ENCODE peak calls at places on chromosomes 6 and 20, in five cellular contexts. D is mesothelial cell of epicardium, Z is astrocyte of the spinal cord, A is left lung, S is ascending aorta. C is an unnamed sample.

GRCh38 chr6:84618046-84618752 is 146.2 kb downstream of the TBX18 start:
- DNase-seq in Z (peak; percentile 95), A (no peak), D (no peak), S (no peak), C (peak; percentile 95)

GRCh38 chr6:156427345-156427744 is 349.8 kb upstream of the ARID1B start:
- DNase-seq in D (no peak), A (no peak), Z (peak; percentile 98), S (peak; percentile 51), C (peak; percentile 90)

GRCh38 chr6:161748535-161749386 is 474.9 kb upstream of the AGPAT4 start:
- DNase-seq in S (no peak), A (no peak), Z (no peak), D (no peak), C (no peak)

GRCh38 chr6:80249897-80250296 is 143.4 kb downstream of the BCKDHB start:
- DNase-seq in S (no peak), Z (no peak), D (no peak), A (no peak), C (no peak)

GRCh38 chr6:154411076-154411475 is 54.5 kb upstream of the IPCEF1 start:
- DNase-seq in S (no peak), A (no peak), D (no peak), Z (no peak), C (no peak)

GRCh38 chr6:163999475-164000125 is 585.1 kb downstream of the QKI start:
- DNase-seq in S (no peak), D (no peak), A (no peak), Z (no peak), C (peak; percentile 13)

GRCh38 chr20:1215386-1216170 is 10.3 kb upstream of the RAD21L1 start:
- DNase-seq in Z (no peak), D (no peak), A (no peak), S (no peak), C (no peak)

GRCh38 chr6:73675466-73676098 is 20.4 kb upstream of the CD109 start:
- DNase-seq in D (peak; percentile 38), S (no peak), A (no peak), Z (peak; percentile 78), C (peak; percentile 84)

GRCh38 chr6:161038229-161039003 is 46.8 kb downstream of the MAP3K4 start:
- DNase-seq in S (no peak), Z (peak; percentile 97), A (no peak), D (no peak), C (peak; percentile 100)

GRCh38 chr6:167849846-167850459 is 23.2 kb downstream of the AFDN start:
- DNase-seq in A (no peak), Z (no peak), S (no peak), D (no peak), C (no peak)

GRCh38 chr6:137638926-137639706 is 144.9 kb upstream of the OLIG3 start:
- DNase-seq in S (no peak), D (no peak), A (no peak), Z (peak; percentile 26), C (no peak)

GRCh38 chr6:70221025-70221714 is 81.7 kb downstream of the COL9A1 start:
- DNase-seq in A (no peak), S (no peak), Z (peak; percentile 42), D (no peak), C (peak; percentile 26)

GRCh38 chr6:139940741-139941712 is 566.6 kb upstream of the CITED2 start:
- DNase-seq in Z (peak; percentile 21), D (no peak), A (no peak), S (no peak), C (no peak)

GRCh38 chr20:20083796-20084195 is 31.5 kb downstream of the CFAP61 start:
- DNase-seq in D (no peak), A (no peak), S (no peak), Z (peak; percentile 35), C (peak; percentile 34)

GRCh38 chr20:49768204-49769124 is 44.2 kb upstream of the SLC9A8 start:
- DNase-seq in A (no peak), S (no peak), Z (peak; percentile 93), D (no peak), C (peak; percentile 86)

GRCh38 chr20:58538752-58539151 is 23.6 kb upstream of the APCDD1L start:
- DNase-seq in S (no peak), Z (peak; percentile 39), D (no peak), A (no peak), C (peak; percentile 55)

GRCh38 chr6:150783818-150784217 is 81.7 kb upstream of the MTHFD1L start:
- DNase-seq in Z (no peak), D (no peak), A (no peak), S (no peak), C (no peak)

GRCh38 chr6:2986722-2987196 is 12.9 kb upstream of the NQO2 start:
- DNase-seq in Z (peak; percentile 77), D (no peak), A (no peak), S (no peak), C (peak; percentile 98)

GRCh38 chr6:43950206-43950605 is 177.0 kb downstream of the MRPL14 start:
- DNase-seq in D (no peak), A (no peak), S (no peak), Z (no peak), C (no peak)

GRCh38 chr20:9838378-9839295 is at the start of gene PAK5:
- DNase-seq in S (no peak), Z (peak; percentile 48), D (peak; percentile 71), A (peak; percentile 84), C (peak; percentile 7)

GRCh38 chr6:75024796-75025195 is 181.1 kb downstream of the COL12A1 start:
- DNase-seq in S (no peak), D (no peak), A (no peak), Z (no peak), C (peak; percentile 31)

GRCh38 chr6:149852180-149852579 is 12.0 kb downstream of the LRP11 start:
- DNase-seq in A (peak; percentile 83), Z (peak; percentile 58), D (no peak), S (no peak), C (no peak)

GRCh38 chr20:1537731-1538058 is 19.8 kb downstream of the SIRPD start:
- DNase-seq in Z (no peak), S (peak; percentile 19), D (no peak), A (peak; percentile 81), C (no peak)

GRCh38 chr20:36658300-36658699 is 12.3 kb upstream of the SLA2 start:
- DNase-seq in D (no peak), A (no peak), Z (no peak), S (no peak), C (no peak)

GRCh38 chr20:34629904-34630303 is 47.0 kb downstream of the PIGU start:
- DNase-seq in S (no peak), D (no peak), Z (no peak), A (no peak), C (no peak)

GRCh38 chr20:34628026-34628425 is 48.9 kb downstream of the PIGU start:
- DNase-seq in D (no peak), A (no peak), Z (no peak), S (no peak), C (no peak)

GRCh38 chr20:34626978-34627377 is 49.9 kb downstream of the PIGU start:
- DNase-seq in A (no peak), D (no peak), Z (no peak), S (no peak), C (no peak)

GRCh38 chr20:34629342-34629741 is 47.5 kb downstream of the PIGU start:
- DNase-seq in S (no peak), D (no peak), Z (no peak), A (no peak), C (peak; percentile 67)

DNA sequence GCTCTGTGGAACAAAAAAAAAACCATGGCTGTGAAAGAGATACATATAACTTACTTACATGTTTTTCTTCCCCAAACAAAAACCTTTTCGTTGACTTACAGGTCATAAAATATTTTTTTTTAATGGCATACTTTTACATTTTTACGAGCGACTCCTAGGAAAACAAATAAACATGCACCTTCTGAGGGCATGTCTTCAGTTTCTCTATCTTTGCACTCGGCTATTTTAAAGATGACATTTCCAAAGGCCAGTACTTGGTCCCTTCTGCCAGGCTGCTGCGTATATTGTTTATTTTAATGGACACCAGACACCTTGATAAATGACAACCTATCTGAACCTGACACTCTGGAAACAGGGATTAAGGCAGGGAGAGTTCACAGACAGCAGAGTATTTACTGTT is 49.4 kb downstream of the PIGU start:
- DNase-seq in D (no peak), Z (no peak), A (no peak), S (no peak), C (no peak)
- TF ChIP-seq CTCF in D (no peak), Z (no peak), A (no peak), S (no peak), C (no peak)

GRCh38 chr20:48486065-48486464 is 341.7 kb downstream of the PREX1 start:
- DNase-seq in D (no peak), A (no peak), S (no peak), Z (no peak), C (no peak)
- TF ChIP-seq CTCF in D (no peak), A (no peak), S (no peak), Z (no peak), C (no peak)

GRCh38 chr6:21201181-21201580 is 392.4 kb upstream of the SOX4 start:
- DNase-seq in D (no peak), A (no peak), Z (no peak), S (no peak), C (no peak)

GRCh38 chr6:21200056-21200870 is 393.3 kb upstream of the SOX4 start:
- DNase-seq in A (no peak), S (no peak), Z (no peak), D (no peak), C (no peak)

GRCh38 chr6:21204951-21205350 is 388.6 kb upstream of the SOX4 start:
- DNase-seq in A (no peak), D (no peak), S (no peak), Z (no peak), C (no peak)

GRCh38 chr6:21199246-21199645 is 394.3 kb upstream of the SOX4 start:
- DNase-seq in S (no peak), D (no peak), Z (no peak), A (no peak), C (no peak)

DNA sequence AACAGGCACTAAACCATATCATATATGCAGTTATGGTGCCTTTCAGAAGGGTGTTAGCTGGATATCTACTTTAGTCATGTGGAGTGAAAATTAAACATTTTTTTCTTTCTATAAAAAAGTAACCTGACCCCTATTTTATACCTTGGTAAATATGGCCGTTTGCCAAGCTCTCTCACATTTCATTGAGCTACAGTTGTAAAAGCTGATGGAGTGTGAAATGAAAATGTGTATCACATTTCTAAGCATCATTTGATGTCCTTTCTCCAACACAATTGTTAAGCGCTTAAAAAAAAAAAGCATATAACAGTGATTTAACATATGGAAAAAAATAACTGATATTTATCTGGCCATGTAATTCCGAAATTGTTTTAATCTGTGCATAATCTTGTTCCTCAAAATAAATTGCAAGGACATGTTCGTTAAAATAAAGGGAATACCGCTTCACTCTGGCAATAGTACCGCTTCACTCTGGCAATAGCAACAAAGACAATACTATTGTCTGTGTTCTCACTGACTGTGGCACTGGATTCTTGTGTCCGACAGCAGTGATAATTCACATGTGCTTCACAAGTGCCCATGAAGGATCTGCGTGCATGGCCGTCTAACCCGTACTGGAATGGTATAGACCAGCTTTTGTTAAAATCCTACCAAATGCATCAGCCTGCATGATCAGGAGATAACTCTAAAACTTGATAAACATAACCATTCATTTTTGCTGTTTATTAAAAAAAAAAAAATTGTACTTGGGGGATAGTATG is 391.7 kb upstream of the SOX4 start:
- DNase-seq in A (no peak), D (no peak), Z (no peak), S (no peak), C (no peak)
- TF ChIP-seq CTCF in A (no peak), D (no peak), Z (no peak), S (no peak), C (no peak)

DNA sequence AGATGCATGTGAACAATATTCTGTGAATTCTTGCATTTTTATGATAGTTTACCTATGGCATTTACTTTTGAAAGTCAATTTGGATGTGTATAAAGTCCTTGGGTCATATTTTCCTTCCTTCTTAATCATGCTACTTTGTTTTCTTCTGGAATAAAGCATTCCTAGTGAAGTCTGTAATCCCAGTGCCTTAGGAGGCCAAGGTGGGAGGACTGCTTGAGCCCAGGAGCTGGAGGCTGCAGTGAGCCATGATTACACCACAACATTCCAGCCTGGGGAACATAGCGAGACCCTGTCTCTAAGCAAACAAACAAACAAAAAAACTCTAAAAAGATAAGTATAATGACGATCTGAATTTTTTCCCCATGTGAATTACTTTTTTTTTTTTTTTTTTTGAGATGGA is 69.7 kb upstream of the SYNCRIP start:
- DNase-seq in S (no peak), Z (no peak), D (no peak), A (no peak), C (no peak)
- TF ChIP-seq CTCF in S (no peak), Z (no peak), D (no peak), A (no peak), C (no peak)

C was measured in fibroblast of mammary gland.